ENCODE peak calls at places on chromosomes 11 and 22, in ten cellular contexts. Z is fibroblast of the aortic adventitia; M is left ventricle myocardium inferior; D is NCI-H2029; G is HFFc6; B is cardiac fibroblast; T is stimulated activated naive CD4-positive, alpha-beta T cell; R is Right ventricle myocardium superior; N is RPMI7951; Q is K562. S is an unnamed sample.
A peak's percentile ranks its signal among the peaks of the same experiment; 100 is the strongest.

GRCh38 chr11:13007702-13008435 is 1.2 kb upstream of the RASSF10 start:
- DNase-seq in Z (no peak), M (no peak), D (peak; percentile 38), G (no peak), B (no peak), T (no peak), R (no peak), N (no peak), Q (no peak), S (no peak)

GRCh38 chr22:31748490-31748889 is 1.4 kb downstream of the PRR14L start:
- DNase-seq in Z (no peak), M (no peak), D (no peak), G (peak; percentile 8), B (peak; percentile 13), T (peak; percentile 3), R (no peak), N (peak; percentile 9), Q (no peak), S (no peak)

GRCh38 chr11:111364503-111364902 is 14.6 kb downstream of the POU2AF1 start:
- DNase-seq in Z (no peak), M (no peak), D (no peak), G (no peak), B (no peak), T (no peak), R (no peak), N (no peak), Q (no peak), S (no peak)

GRCh38 chr11:9313648-9314290 is 624 bp downstream of the TMEM41B start:
- DNase-seq in Z (peak; percentile 11), M (no peak), D (no peak), G (no peak), B (peak; percentile 13), T (no peak), R (no peak), N (peak; percentile 17), Q (no peak), S (peak; percentile 21)

GRCh38 chr11:77115956-77116355 is 12.1 kb upstream of the MYO7A start:
- DNase-seq in Z (no peak), M (no peak), D (no peak), G (no peak), B (no peak), T (no peak), R (peak; percentile 33), N (no peak), Q (no peak), S (no peak)

GRCh38 chr11:77473001-77473800 is 693 bp downstream of the PAK1 start:
- DNase-seq in Z (no peak), M (peak; percentile 38), D (no peak), G (no peak), B (no peak), T (peak; percentile 78), R (peak; percentile 60), N (peak; percentile 10), Q (peak; percentile 7), S (peak; percentile 62)

GRCh38 chr11:16606784-16607674 is 131.4 kb upstream of the C11orf58 start:
- DNase-seq in Z (no peak), M (peak; percentile 68), D (no peak), G (no peak), B (peak; percentile 24), T (no peak), R (peak; percentile 74), N (no peak), Q (peak; percentile 50), S (peak; percentile 66)

GRCh38 chr22:27554106-27554814 is 247.3 kb downstream of the MN1 start:
- DNase-seq in Z (peak; percentile 56), M (no peak), D (no peak), G (no peak), B (peak; percentile 82), T (no peak), R (peak; percentile 49), N (peak; percentile 34), Q (no peak), S (no peak)

GRCh38 chr22:47918276-47918928 is 1156.0 kb downstream of the TBC1D22A start:
- DNase-seq in Z (no peak), M (no peak), D (no peak), G (no peak), B (no peak), T (no peak), R (no peak), N (no peak), Q (no peak), S (no peak)

GRCh38 chr11:36196476-36197099 is 92.6 kb downstream of the COMMD9 start:
- DNase-seq in Z (peak; percentile 67), M (no peak), D (no peak), G (no peak), B (peak; percentile 76), T (no peak), R (no peak), N (no peak), Q (no peak), S (peak; percentile 41)

GRCh38 chr11:31875861-31876625 is 64.9 kb upstream of the PAX6 start:
- DNase-seq in Z (no peak), M (no peak), D (no peak), G (no peak), B (no peak), T (no peak), R (no peak), N (peak; percentile 48), Q (no peak), S (no peak)

GRCh38 chr11:62921573-62922188 is 518 bp upstream of the CHRM1 start:
- DNase-seq in Z (no peak), M (no peak), D (peak; percentile 57), G (peak; percentile 23), B (peak; percentile 25), T (no peak), R (no peak), N (peak; percentile 26), Q (peak; percentile 34), S (peak; percentile 55)

GRCh38 chr22:50545522-50546325 is at the start of gene KLHDC7B:
- DNase-seq in Z (peak; percentile 82), M (no peak), D (no peak), G (no peak), B (peak; percentile 17), T (no peak), R (no peak), N (no peak), Q (no peak), S (no peak)

GRCh38 chr11:12272821-12273617 is 104.4 kb upstream of the PARVA start:
- DNase-seq in Z (no peak), M (no peak), D (no peak), G (peak; percentile 57), B (no peak), T (no peak), R (peak; percentile 14), N (peak; percentile 34), Q (no peak), S (no peak)

GRCh38 chr11:68903631-68904457 is at the start of the genes IGHMBP2 and MRPL21:
- DNase-seq in Z (peak; percentile 79), M (peak; percentile 88), D (peak; percentile 77), G (peak; percentile 66), B (peak; percentile 86), T (peak; percentile 87), R (peak; percentile 92), N (peak; percentile 78), Q (peak; percentile 85), S (peak; percentile 84)

GRCh38 chr22:22342697-22343602 is 98.4 kb downstream of the VPREB1 start:
- DNase-seq in Z (peak; percentile 16), M (peak; percentile 27), D (peak; percentile 43), G (no peak), B (peak; percentile 16), T (peak; percentile 52), R (peak; percentile 57), N (peak; percentile 15), Q (peak; percentile 99), S (peak; percentile 66)

GRCh38 chr11:134228625-134229024 is 4.2 kb downstream of the VPS26B start:
- DNase-seq in Z (no peak), M (no peak), D (no peak), G (peak; percentile 67), B (no peak), T (no peak), R (no peak), N (no peak), Q (no peak), S (no peak)

GRCh38 chr11:68505596-68505995 is 45.0 kb downstream of the PPP6R3 start:
- DNase-seq in Z (peak; percentile 41), M (no peak), D (no peak), G (peak; percentile 46), B (peak; percentile 26), T (no peak), R (no peak), N (no peak), Q (no peak), S (no peak)

GRCh38 chr22:49535126-49535525 is 292.5 kb downstream of the BRD1 start:
- DNase-seq in Z (no peak), M (no peak), D (no peak), G (no peak), B (no peak), T (no peak), R (no peak), N (no peak), Q (no peak), S (no peak)

GRCh38 chr11:23723861-23724260 is 773.0 kb upstream of the LUZP2 start:
- DNase-seq in Z (no peak), M (no peak), D (no peak), G (no peak), B (no peak), T (no peak), R (no peak), N (no peak), Q (no peak), S (no peak)

GRCh38 chr11:119816660-119817059 is 87.7 kb upstream of the NECTIN1 start:
- DNase-seq in Z (no peak), M (no peak), D (no peak), G (no peak), B (no peak), T (no peak), R (no peak), N (no peak), Q (no peak), S (no peak)

GRCh38 chr22:42473484-42474193 is 41.4 kb upstream of the NFAM1 start:
- DNase-seq in Z (peak; percentile 73), M (no peak), D (peak; percentile 60), G (peak; percentile 57), B (peak; percentile 76), T (peak; percentile 25), R (no peak), N (peak; percentile 60), Q (peak; percentile 42), S (peak; percentile 55)

GRCh38 chr11:44852952-44853351 is 97.7 kb downstream of the TP53I11 start:
- DNase-seq in Z (no peak), M (no peak), D (no peak), G (no peak), B (no peak), T (no peak), R (no peak), N (no peak), Q (no peak), S (no peak)

GRCh38 chr11:117941163-117941707 is 12.0 kb upstream of the TMPRSS13 start:
- DNase-seq in Z (no peak), M (no peak), D (peak; percentile 28), G (no peak), B (no peak), T (no peak), R (no peak), N (peak; percentile 34), Q (no peak), S (no peak)

GRCh38 chr22:40027191-40028097 is 32.7 kb downstream of the FAM83F start:
- DNase-seq in Z (no peak), M (no peak), D (no peak), G (no peak), B (no peak), T (no peak), R (no peak), N (no peak), Q (no peak), S (no peak)

GRCh38 chr11:126781942-126782341 is 218.6 kb downstream of the KIRREL3 start:
- DNase-seq in Z (no peak), M (no peak), D (no peak), G (no peak), B (no peak), T (no peak), R (no peak), N (no peak), Q (no peak), S (no peak)

GRCh38 chr11:3095712-3096361 is 38.6 kb upstream of the CARS1 start:
- DNase-seq in Z (peak; percentile 80), M (no peak), D (no peak), G (peak; percentile 74), B (peak; percentile 88), T (no peak), R (peak; percentile 53), N (peak; percentile 91), Q (peak; percentile 5), S (no peak)

GRCh38 chr22:44625981-44626687 is 75.9 kb upstream of the PRR5 start:
- DNase-seq in Z (peak; percentile 64), M (peak; percentile 62), D (peak; percentile 20), G (peak; percentile 39), B (peak; percentile 67), T (peak; percentile 88), R (peak; percentile 79), N (peak; percentile 46), Q (peak; percentile 81), S (peak; percentile 62)